ENCODE peak calls at places on chromosome 3, in four cellular contexts. L, U, Y and M are unnamed samples.

GRCh38 chr3:37989821-37990480 is 635 bp upstream of the VILL start:
- DNase-seq in Y (no peak), L (no peak), U (no peak), M (no peak)

GRCh38 chr3:53074366-53074696 is 28.5 kb upstream of the SFMBT1 start:
- DNase-seq in L (no peak), Y (no peak), U (no peak), M (no peak)

GRCh38 chr3:39086066-39086657 is 21.3 kb downstream of the GORASP1 start:
- DNase-seq in L (no peak), U (no peak), Y (no peak), M (no peak)

GRCh38 chr3:182523836-182524235 is 269.5 kb upstream of the ATP11B start:
- DNase-seq in U (no peak), L (no peak), Y (no peak), M (no peak)

GRCh38 chr3:24522155-24522579 is 27.5 kb upstream of the THRB start:
- DNase-seq in U (peak), L (peak), Y (no peak), M (peak)

GRCh38 chr3:61996351-61996750 is 377.0 kb downstream of the FEZF2 start:
- DNase-seq in Y (no peak), L (no peak), U (no peak), M (no peak)

GRCh38 chr3:63046580-63046979 is 171.4 kb upstream of the CADPS start:
- DNase-seq in Y (no peak), U (no peak), L (no peak), M (no peak)

GRCh38 chr3:129312021-129312639 is 33.5 kb downstream of the HMCES start:
- DNase-seq in U (no peak), Y (no peak), L (no peak), M (no peak)

GRCh38 chr3:9497821-9498565 is 55.6 kb downstream of the LHFPL4 start:
- DNase-seq in L (no peak), U (no peak), Y (no peak), M (no peak)

GRCh38 chr3:42035816-42036482 is 55.2 kb upstream of the TRAK1 start:
- DNase-seq in L (no peak), Y (no peak), U (no peak), M (no peak)

GRCh38 chr3:20185364-20185732 is 658 bp downstream of the SGO1 start:
- DNase-seq in Y (no peak), U (peak), L (peak), M (peak)

GRCh38 chr3:20186600-20187004 is 596 bp upstream of the SGO1 start:
- DNase-seq in Y (no peak), U (no peak), L (no peak), M (peak)

GRCh38 chr3:20185733-20186599 is at the start of gene SGO1:
- DNase-seq in L (peak), U (peak), Y (peak), M (peak)

GRCh38 chr3:20194793-20195460 is 8.9 kb upstream of the SGO1 start:
- DNase-seq in U (no peak), Y (no peak), L (no peak), M (no peak)

DNA sequence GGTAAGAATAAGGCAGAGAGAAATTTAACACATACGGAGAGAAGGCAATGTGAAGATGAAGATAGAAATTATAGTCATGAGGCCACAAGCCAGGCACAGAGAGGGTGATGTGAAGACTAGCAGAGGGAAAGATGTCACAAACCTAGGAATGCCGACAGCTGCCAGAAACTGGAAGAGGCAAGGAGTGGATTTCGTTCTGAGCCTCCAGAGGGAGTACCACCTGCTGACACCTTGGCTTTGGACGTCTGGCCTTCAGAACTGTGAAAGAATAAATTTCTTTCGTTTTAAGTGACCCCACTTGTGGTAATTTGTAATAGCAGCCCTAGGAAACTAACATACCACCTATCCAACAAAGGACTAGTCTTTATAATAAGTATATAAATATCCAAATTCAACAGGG is 5.0 kb upstream of the SGO1 start:
- DNase-seq in U (no peak), L (peak), Y (no peak), M (no peak)
- TF ChIP-seq CTCF in U (no peak), L (peak), Y (no peak), M (no peak)

GRCh38 chr3:171972965-171973364 is 66.4 kb upstream of the FNDC3B start:
- DNase-seq in Y (no peak), U (no peak), L (no peak), M (no peak)
- TF ChIP-seq CTCF in Y (no peak), U (no peak), L (no peak), M (no peak)

GRCh38 chr3:149455366-149455765 is 19.1 kb upstream of the TM4SF4 start:
- DNase-seq in Y (no peak), U (no peak), L (no peak), M (no peak)
- TF ChIP-seq CTCF in Y (no peak), U (no peak), L (no peak), M (no peak)

DNA sequence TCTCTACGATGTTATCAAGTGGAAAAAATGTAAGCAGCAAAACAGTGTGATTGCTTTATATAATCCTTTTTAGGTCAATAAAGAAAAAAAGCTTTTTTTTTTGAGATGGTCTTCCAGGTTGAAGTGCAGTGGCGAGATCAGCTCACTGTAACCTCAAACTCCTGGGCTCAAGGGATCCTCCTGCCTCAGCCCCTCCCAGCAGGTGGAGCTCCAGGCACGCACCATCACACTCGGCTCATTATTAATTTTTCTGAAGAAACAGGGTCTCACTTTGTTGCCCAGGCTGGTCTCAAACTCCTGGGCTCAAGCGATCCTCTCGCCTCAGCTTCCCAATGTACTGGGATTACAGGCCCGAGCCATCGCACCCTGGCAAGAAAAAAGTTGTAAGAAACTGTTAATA is 17.3 kb downstream of the RNF168 start:
- DNase-seq in Y (no peak), U (peak), L (no peak), M (no peak)
- TF ChIP-seq CTCF in Y (no peak), U (no peak), L (peak), M (no peak)

GRCh38 chr3:58560771-58561311 is 16.4 kb downstream of the FAM107A start:
- DNase-seq in L (peak), U (peak), Y (no peak), M (peak)
- TF ChIP-seq CTCF in L (peak), U (no peak), Y (no peak), M (no peak)

GRCh38 chr3:52013802-52014598 is 18.3 kb upstream of the RPL29 start:
- DNase-seq in U (no peak), Y (no peak), L (no peak), M (no peak)

GRCh38 chr3:52017467-52018065 is 21.9 kb upstream of the RPL29 start:
- DNase-seq in L (no peak), U (no peak), Y (no peak), M (no peak)

GRCh38 chr3:52012699-52013098 is 17.0 kb upstream of the RPL29 start:
- DNase-seq in L (no peak), U (no peak), Y (no peak), M (no peak)

GRCh38 chr3:52015431-52016256 is 19.9 kb upstream of the RPL29 start:
- DNase-seq in Y (no peak), U (no peak), L (no peak), M (no peak)

GRCh38 chr3:52014613-52015012 is 18.9 kb upstream of the RPL29 start:
- DNase-seq in U (peak), Y (no peak), L (peak), M (peak)
- TF ChIP-seq CTCF in U (peak), Y (no peak), L (peak), M (peak)

DNA sequence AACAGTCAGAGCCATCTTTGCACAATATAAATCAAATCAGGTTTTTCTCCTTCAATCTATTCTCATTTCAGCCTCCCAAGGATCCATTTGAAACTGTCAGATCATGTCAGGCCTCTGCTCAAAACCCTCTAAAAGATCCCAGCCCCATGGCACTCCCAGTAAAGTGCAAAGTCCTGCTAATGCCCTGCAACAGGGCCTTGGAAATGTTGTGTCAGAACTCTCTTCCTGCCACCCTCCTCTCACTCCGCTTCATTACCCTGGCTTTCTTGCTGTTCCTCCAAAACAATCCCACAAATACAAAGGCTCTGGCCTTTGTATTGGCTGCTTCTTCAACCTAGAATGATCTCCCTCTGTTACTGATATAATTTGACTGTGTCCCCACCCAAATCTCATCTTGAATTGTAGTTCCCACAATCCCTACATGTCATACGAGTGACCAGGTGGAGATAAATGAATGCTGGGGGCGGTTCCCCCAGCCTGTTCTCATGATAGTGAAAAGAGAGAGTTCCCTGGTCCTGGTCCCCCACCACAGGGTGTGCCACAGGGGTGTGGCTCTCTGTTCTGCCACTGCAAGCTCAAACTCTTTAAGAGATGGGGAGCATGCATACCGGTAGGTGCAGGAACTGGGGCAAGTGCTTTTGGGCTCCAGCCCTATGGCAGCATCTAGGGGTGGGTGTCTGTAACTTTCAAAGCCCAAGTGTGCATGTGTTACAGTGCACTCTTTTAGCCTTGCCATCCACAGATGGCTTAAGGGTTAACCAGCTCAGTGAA is 22.9 kb upstream of the TRA2B start:
- DNase-seq in U (no peak), Y (no peak), L (peak), M (no peak)
- TF ChIP-seq CTCF in U (no peak), Y (no peak), L (no peak), M (no peak)